ENCODE peak calls at places on chromosomes 5 and 9, in ten cellular contexts. N is stimulated activated CD4-positive, alpha-beta T cell treated with anti-CD3 and anti-CD28 coated beads, Interleukin-4, amount 100 ng/mL, for 24 hours; P is brain pericyte; X is NCI-H345; I is transverse colon; O is NCI-H460; Q is RKO; M is NAMALWA; L is RPMI7951; R is GM19239. A is an unnamed sample.

GRCh38 chr9:108618906-108619550 is 236.8 kb downstream of the ACTL7B start:
- DNase-seq in N (no peak), P (no peak), X (no peak), I (no peak), O (no peak), Q (no peak), M (no peak), L (peak), R (no peak), A (no peak)

GRCh38 chr5:9920696-9921095 is 290.5 kb upstream of the TAS2R1 start:
- DNase-seq in N (no peak), P (no peak), X (no peak), I (no peak), O (no peak), Q (peak), M (no peak), L (no peak), R (no peak), A (no peak)

GRCh38 chr9:127136081-127136879 is 13.8 kb upstream of the ANGPTL2 start:
- DNase-seq in N (no peak), P (no peak), X (no peak), I (no peak), O (no peak), Q (no peak), M (no peak), L (no peak), R (no peak), A (no peak)

GRCh38 chr5:59596586-59597348 is 296.8 kb downstream of the PDE4D start:
- DNase-seq in N (no peak), P (no peak), X (no peak), I (no peak), O (peak), Q (peak), M (no peak), L (peak), R (no peak), A (no peak)

GRCh38 chr9:6354072-6354686 is 26.0 kb downstream of the TPD52L3 start:
- DNase-seq in N (peak), P (peak), X (peak), I (no peak), O (peak), Q (peak), M (peak), L (peak), R (peak), A (peak)

GRCh38 chr9:36151306-36152210 is 15.0 kb downstream of the GLIPR2 start:
- DNase-seq in N (peak), P (no peak), X (no peak), I (peak), O (no peak), Q (peak), M (peak), L (peak), R (peak), A (peak)

GRCh38 chr5:149706158-149706557 is 24.0 kb upstream of the PPARGC1B start:
- DNase-seq in N (no peak), P (no peak), X (no peak), I (no peak), O (no peak), Q (no peak), M (no peak), L (no peak), R (no peak), A (no peak)

GRCh38 chr5:109997191-109997590 is 307.5 kb downstream of the MAN2A1 start:
- DNase-seq in N (no peak), P (no peak), X (no peak), I (no peak), O (no peak), Q (no peak), M (no peak), L (no peak), R (no peak), A (no peak)

GRCh38 chr9:124256517-124257069 is 1.2 kb upstream of the NEK6 start:
- DNase-seq in N (no peak), P (peak), X (peak), I (peak), O (no peak), Q (peak), M (peak), L (peak), R (no peak), A (peak)

GRCh38 chr9:87872079-87872624 is 10.5 kb upstream of the SPATA31E1 start:
- DNase-seq in N (no peak), P (peak), X (no peak), I (no peak), O (no peak), Q (no peak), M (no peak), L (peak), R (no peak), A (peak)

GRCh38 chr9:106752581-106752980 is 110.4 kb upstream of the ZNF462 start:
- DNase-seq in N (no peak), P (no peak), X (no peak), I (no peak), O (no peak), Q (no peak), M (no peak), L (peak), R (no peak), A (no peak)

GRCh38 chr5:132465095-132465707 is 25.4 kb downstream of the IRF1 start:
- DNase-seq in N (no peak), P (no peak), X (no peak), I (peak), O (no peak), Q (no peak), M (peak), L (peak), R (no peak), A (no peak)

GRCh38 chr9:11931109-11931508 is 762.1 kb upstream of the TYRP1 start:
- DNase-seq in N (no peak), P (no peak), X (no peak), I (no peak), O (no peak), Q (peak), M (no peak), L (no peak), R (no peak), A (no peak)

A was measured in H4.